ENCODE peak calls at places on chromosome 20, in seven cellular contexts. Q, T, E, K, P, H and J are unnamed samples.

GRCh38 chr20:60408435-60408834 is 450.2 kb downstream of the CDH26 start:
- DNase-seq in Q (no peak), T (no peak), E (no peak), K (peak), P (no peak), H (no peak), J (no peak)

GRCh38 chr20:63297371-63297781 is 4.4 kb downstream of the COL20A1 start:
- DNase-seq in Q (no peak), T (no peak), E (no peak), K (no peak), P (no peak), H (no peak), J (no peak)

GRCh38 chr20:1646975-1647431 is 10.6 kb downstream of the SIRPG start:
- DNase-seq in Q (no peak), T (no peak), E (no peak), K (no peak), P (no peak), H (no peak), J (no peak)

GRCh38 chr20:12331236-12331635 is 413.5 kb downstream of the BTBD3 start:
- DNase-seq in Q (no peak), T (no peak), E (no peak), K (no peak), P (no peak), H (no peak), J (no peak)

GRCh38 chr20:41497186-41497895 is 120.8 kb downstream of the CHD6 start:
- DNase-seq in Q (no peak), T (no peak), E (no peak), K (no peak), P (no peak), H (no peak), J (no peak)

GRCh38 chr20:8306916-8307315 is 174.8 kb downstream of the PLCB1 start:
- DNase-seq in Q (no peak), T (no peak), E (no peak), K (no peak), P (no peak), H (no peak), J (no peak)

GRCh38 chr20:16434087-16434664 is 139.1 kb downstream of the KIF16B start:
- DNase-seq in Q (peak), T (peak), E (peak), K (no peak), P (peak), H (peak), J (no peak)

GRCh38 chr20:53757472-53757913 is 163.9 kb upstream of the ZNF217 start:
- DNase-seq in Q (peak), T (no peak), E (no peak), K (no peak), P (no peak), H (no peak), J (no peak)

GRCh38 chr20:43564455-43564854 is 5.6 kb downstream of the SGK2 start:
- DNase-seq in Q (no peak), T (no peak), E (no peak), K (no peak), P (no peak), H (no peak), J (no peak)

GRCh38 chr20:5569021-5569420 is 181.2 kb upstream of the SHLD1 start:
- DNase-seq in Q (no peak), T (peak), E (peak), K (no peak), P (peak), H (no peak), J (no peak)

GRCh38 chr20:43744966-43745733 is 18.3 kb upstream of the GTSF1L start:
- DNase-seq in Q (no peak), T (no peak), E (no peak), K (no peak), P (no peak), H (peak), J (no peak)

GRCh38 chr20:12153616-12154015 is 235.9 kb downstream of the BTBD3 start:
- DNase-seq in Q (no peak), T (no peak), E (no peak), K (no peak), P (no peak), H (no peak), J (no peak)

GRCh38 chr20:20368414-20369352 is 779 bp downstream of the INSM1 start:
- DNase-seq in Q (no peak), T (no peak), E (no peak), K (no peak), P (no peak), H (no peak), J (no peak)

GRCh38 chr20:3616250-3616649 is 46.9 kb downstream of the GFRA4 start:
- DNase-seq in Q (no peak), T (peak), E (no peak), K (no peak), P (no peak), H (peak), J (no peak)

GRCh38 chr20:44142416-44142815 is 44.6 kb downstream of the JPH2 start:
- DNase-seq in Q (no peak), T (no peak), E (no peak), K (no peak), P (no peak), H (no peak), J (peak)

GRCh38 chr20:21315138-21315537 is 12.0 kb downstream of the XRN2 start:
- DNase-seq in Q (no peak), T (no peak), E (no peak), K (no peak), P (no peak), H (no peak), J (no peak)

GRCh38 chr20:373171-373890 is 7.2 kb upstream of the TRIB3 start:
- DNase-seq in Q (no peak), T (peak), E (peak), K (no peak), P (peak), H (no peak), J (no peak)

GRCh38 chr20:8151371-8151770 is 19.3 kb downstream of the PLCB1 start:
- DNase-seq in Q (no peak), T (peak), E (no peak), K (no peak), P (no peak), H (no peak), J (no peak)

GRCh38 chr20:1664911-1665310 is 7.3 kb upstream of the SIRPG start:
- DNase-seq in Q (no peak), T (no peak), E (no peak), K (no peak), P (no peak), H (peak), J (no peak)

GRCh38 chr20:12171927-12172581 is 254.4 kb downstream of the BTBD3 start:
- DNase-seq in Q (no peak), T (no peak), E (no peak), K (no peak), P (no peak), H (no peak), J (peak)

GRCh38 chr20:58890073-58890453 is 37.5 kb downstream of the GNAS start:
- DNase-seq in Q (no peak), T (no peak), E (no peak), K (no peak), P (no peak), H (no peak), J (no peak)

GRCh38 chr20:58790440-58790839 is 60.3 kb downstream of the GNAS-AS1 start:
- DNase-seq in Q (no peak), T (no peak), E (no peak), K (no peak), P (no peak), H (no peak), J (no peak)

GRCh38 chr20:10167025-10167424 is 51.6 kb upstream of the SNAP25 start:
- DNase-seq in Q (no peak), T (no peak), E (no peak), K (no peak), P (no peak), H (no peak), J (no peak)

GRCh38 chr20:58393299-58393698 is 4.3 kb downstream of the VAPB start:
- DNase-seq in Q (no peak), T (no peak), E (no peak), K (no peak), P (no peak), H (no peak), J (no peak)

GRCh38 chr20:43821795-43822194 is 92.9 kb upstream of the TOX2 start:
- DNase-seq in Q (no peak), T (no peak), E (no peak), K (no peak), P (no peak), H (no peak), J (no peak)

GRCh38 chr20:24999568-24999967 is 7.0 kb upstream of the APMAP start:
- DNase-seq in Q (peak), T (no peak), E (no peak), K (peak), P (no peak), H (no peak), J (peak)

DNA sequence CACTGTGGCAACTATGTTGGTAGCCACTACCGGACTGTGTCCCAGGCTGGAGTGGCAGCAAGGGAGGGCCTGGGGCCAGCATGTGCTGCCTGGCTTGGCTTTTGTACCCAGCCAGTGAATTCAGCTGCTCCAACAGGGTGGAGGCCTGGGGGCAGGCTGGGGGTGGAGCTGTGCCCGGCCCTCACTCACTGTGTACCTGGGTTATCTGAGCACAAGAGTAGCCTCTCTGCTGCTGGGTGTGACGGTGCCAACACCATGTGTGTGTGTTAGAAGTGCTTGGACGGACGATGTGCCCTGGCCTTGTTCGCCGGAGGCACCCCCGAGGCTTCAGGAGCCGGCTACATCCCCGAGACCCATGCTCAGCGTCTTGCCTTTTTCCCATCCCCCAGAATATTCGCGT is 49.2 kb downstream of the EFCAB8 start:
- DNase-seq in Q (no peak), T (no peak), E (no peak), K (no peak), P (no peak), H (peak), J (no peak)
- TF ChIP-seq POLR2AphosphoS5 in Q (no peak), T (no peak), E (no peak), K (no peak), P (no peak), H (no peak), J (no peak)

GRCh38 chr20:33733654-33734576 is 2.1 kb downstream of the ZNF341 start:
- DNase-seq in Q (no peak), T (peak), E (no peak), K (no peak), P (no peak), H (peak), J (peak)
- TF ChIP-seq POLR2A in Q (no peak), T (no peak), E (no peak), K (no peak), P (no peak), H (no peak), J (no peak)

DNA sequence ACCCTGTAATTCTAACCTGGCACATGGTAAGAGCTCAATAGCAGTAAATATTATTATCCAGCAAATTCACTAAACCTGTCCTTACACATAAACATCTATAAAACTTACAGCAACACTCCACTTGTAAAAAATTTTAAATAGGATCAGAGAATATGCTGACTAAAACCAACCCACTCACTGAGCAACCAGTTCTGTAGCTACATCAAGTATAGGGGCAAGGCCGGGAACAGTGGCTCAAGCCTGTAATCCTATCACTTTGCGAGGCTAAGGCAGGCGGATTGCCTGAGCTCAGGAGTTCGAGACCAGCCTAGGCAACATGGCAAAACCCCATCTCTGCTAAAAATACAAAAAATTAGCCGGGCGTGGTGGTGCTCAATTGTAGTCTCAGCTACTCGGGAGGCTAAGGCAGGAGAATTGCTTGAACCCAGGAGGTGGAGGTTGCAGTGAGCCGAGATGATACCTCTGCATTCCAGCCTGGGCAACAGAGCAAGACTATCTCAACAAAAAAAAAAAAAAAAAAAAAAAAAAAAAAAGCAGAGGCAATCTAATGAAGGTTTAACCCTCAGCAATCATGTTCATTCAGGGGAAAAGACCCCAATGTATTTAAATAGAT is 6.8 kb downstream of the STAU1 start:
- DNase-seq in Q (no peak), T (no peak), E (no peak), K (no peak), P (no peak), H (no peak), J (no peak)
- TF ChIP-seq POLR2AphosphoS5 in Q (no peak), T (no peak), E (no peak), K (no peak), P (no peak), H (no peak), J (no peak)

GRCh38 chr20:34825530-34826362 is at the start of gene NCOA6:
- DNase-seq in Q (peak), T (peak), E (peak), K (peak), P (peak), H (peak), J (peak)
- TF ChIP-seq POLR2A in Q (no peak), T (peak), E (peak), K (no peak), P (peak), H (no peak), J (no peak)

DNA sequence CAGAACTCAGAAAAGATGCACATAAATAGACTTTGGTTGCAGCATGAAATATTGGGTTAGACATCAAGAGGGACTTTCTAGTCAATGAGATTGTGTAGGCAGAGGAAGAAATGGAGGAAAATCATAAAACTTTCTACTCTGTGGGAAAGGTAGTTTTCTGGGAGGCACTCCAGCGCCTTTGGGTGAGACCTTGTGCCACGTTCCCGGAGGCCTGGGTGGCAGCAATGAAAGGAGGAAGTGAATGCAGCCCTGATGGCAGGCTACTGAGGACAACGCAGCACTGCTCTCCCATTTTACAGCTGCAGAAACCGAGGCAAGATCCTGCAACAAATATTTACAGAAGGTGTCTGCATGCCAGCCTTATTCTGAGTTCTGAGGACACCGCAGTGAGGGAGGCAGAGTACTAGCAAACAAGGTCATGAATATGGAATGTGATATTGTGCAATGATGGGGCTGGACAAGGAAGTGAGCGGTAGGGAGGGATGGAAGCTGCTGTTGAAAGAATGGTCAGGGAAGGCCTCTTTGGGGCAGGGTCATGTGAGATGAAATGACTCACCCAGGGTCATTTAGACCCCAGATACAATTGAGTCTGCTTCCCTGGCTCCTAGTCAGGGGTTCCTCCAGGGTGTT is 159.1 kb downstream of the TFAP2C start:
- DNase-seq in Q (no peak), T (peak), E (peak), K (no peak), P (no peak), H (no peak), J (peak)
- TF ChIP-seq POLR2AphosphoS5 in Q (peak), T (peak), E (peak), K (peak), P (no peak), H (no peak), J (peak)

GRCh38 chr20:37523012-37523391 is 2.0 kb downstream of the NNAT start:
- DNase-seq in Q (no peak), T (no peak), E (no peak), K (no peak), P (no peak), H (peak), J (peak)

GRCh38 chr20:37522258-37523011 is 1.4 kb downstream of the NNAT start:
- DNase-seq in Q (no peak), T (peak), E (no peak), K (no peak), P (no peak), H (peak), J (peak)

GRCh38 chr20:37525810-37526209 is 1.9 kb downstream of the BLCAP start:
- DNase-seq in Q (no peak), T (no peak), E (no peak), K (no peak), P (no peak), H (no peak), J (no peak)

GRCh38 chr20:37524859-37525708 is 2.6 kb downstream of the BLCAP start:
- DNase-seq in Q (no peak), T (no peak), E (no peak), K (no peak), P (no peak), H (peak), J (no peak)

GRCh38 chr20:37524221-37524700 is 3.2 kb downstream of the NNAT start:
- DNase-seq in Q (no peak), T (no peak), E (no peak), K (no peak), P (no peak), H (peak), J (peak)
- TF ChIP-seq POLR2A in Q (no peak), T (no peak), E (no peak), K (no peak), P (no peak), H (no peak), J (no peak)

DNA sequence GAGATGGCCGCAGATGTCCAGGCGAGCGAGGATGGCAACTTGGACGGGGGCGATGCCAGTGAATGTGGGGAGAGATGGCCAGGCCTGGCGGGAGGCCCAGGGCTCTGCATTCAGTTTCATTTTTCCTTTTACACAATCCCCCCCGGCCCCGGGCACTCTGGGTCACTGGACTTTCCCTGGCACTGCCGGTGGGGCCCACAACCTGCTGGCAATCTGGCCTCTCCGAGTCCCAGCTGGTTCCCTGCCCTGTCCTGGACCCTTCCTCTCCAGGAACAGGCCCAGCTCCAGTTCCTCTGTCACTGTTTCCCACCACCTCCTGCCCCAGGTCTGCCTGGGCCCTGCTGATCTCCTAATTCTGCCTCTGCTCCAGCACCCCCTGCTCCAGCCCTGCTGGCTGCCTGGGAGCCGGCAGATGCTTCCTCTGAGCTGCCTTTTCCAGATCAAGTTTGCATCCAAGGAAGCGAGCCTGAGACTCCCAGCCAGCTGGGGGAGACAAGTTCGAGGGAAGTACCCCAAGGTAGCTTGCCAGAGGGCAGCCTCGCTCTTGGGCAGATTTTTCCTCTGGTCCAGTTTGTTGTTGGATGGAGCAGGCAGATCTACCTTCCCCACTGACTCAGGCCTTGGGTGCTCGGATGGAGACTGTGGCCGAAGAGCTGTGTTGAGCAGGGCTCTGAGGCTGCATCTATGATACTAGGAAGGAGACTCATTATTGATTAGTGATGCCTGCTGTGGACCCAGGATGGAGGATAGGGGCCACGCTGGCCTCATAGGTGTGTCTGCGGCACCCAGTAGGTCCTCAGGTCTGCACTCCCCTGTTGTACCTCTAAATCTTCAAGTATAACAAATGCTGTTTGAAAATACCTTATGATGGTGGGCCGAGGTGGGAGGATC is 83.2 kb downstream of the CEBPB start:
- DNase-seq in Q (no peak), T (no peak), E (no peak), K (no peak), P (no peak), H (no peak), J (peak)
- TF ChIP-seq POLR2AphosphoS5 in Q (no peak), T (no peak), E (no peak), K (no peak), P (no peak), H (no peak), J (no peak)

GRCh38 chr20:61940976-61941720 is 124.5 kb downstream of the TAF4 start:
- DNase-seq in Q (peak), T (no peak), E (no peak), K (peak), P (no peak), H (no peak), J (peak)
- TF ChIP-seq POLR2A in Q (no peak), T (no peak), E (no peak), K (no peak), P (no peak), H (no peak), J (no peak)